ENCODE peak calls at places on chromosome 21, in ten cellular contexts. X is fibroblast of mammary gland, F is IMR-90, V is kidney, I is dorsolateral prefrontal cortex, W is colonic mucosa, P is left ventricle myocardium inferior, L is testis, K is BE2C, E is PC-9. S is an unnamed sample.
A peak's percentile ranks its signal among the peaks of the same experiment; 100 is the strongest.

GRCh38 chr21:26412831-26413329 is 160.2 kb downstream of the CYYR1 start:
- DNase-seq in X (no peak), F (no peak), V (no peak), I (no peak), W (no peak), P (no peak), L (no peak), K (no peak), E (no peak), S (no peak)

GRCh38 chr21:33441489-33442477 is 38.0 kb downstream of the TMEM50B start:
- DNase-seq in X (peak; percentile 83), F (peak; percentile 94), V (no peak), I (no peak), W (peak; percentile 67), P (peak; percentile 47), L (no peak), K (peak; percentile 44), E (peak; percentile 22), S (no peak)

GRCh38 chr21:20996421-20997307 is 1.5 kb upstream of the NCAM2 start:
- DNase-seq in X (no peak), F (peak; percentile 16), V (no peak), I (no peak), W (no peak), P (no peak), L (no peak), K (no peak), E (no peak), S (no peak)

GRCh38 chr21:38751379-38752050 is 54.2 kb upstream of the ETS2 start:
- DNase-seq in X (no peak), F (no peak), V (peak; percentile 87), I (no peak), W (no peak), P (peak; percentile 43), L (peak; percentile 89), K (no peak), E (no peak), S (no peak)

GRCh38 chr21:28633803-28634572 is 358.7 kb downstream of the LTN1 start:
- DNase-seq in X (peak; percentile 97), F (peak; percentile 95), V (no peak), I (no peak), W (no peak), P (peak; percentile 29), L (no peak), K (no peak), E (no peak), S (no peak)

GRCh38 chr21:37455504-37455911 is 88.9 kb downstream of the DYRK1A start:
- DNase-seq in X (no peak), F (peak; percentile 24), V (no peak), I (no peak), W (no peak), P (no peak), L (no peak), K (peak; percentile 34), E (no peak), S (no peak)

GRCh38 chr21:44916965-44917364 is 3.7 kb downstream of the ITGB2 start:
- DNase-seq in X (no peak), F (no peak), V (peak; percentile 54), I (no peak), W (no peak), P (no peak), L (no peak), K (no peak), E (no peak), S (no peak)

GRCh38 chr21:31566611-31567010 is 92.9 kb upstream of the SOD1 start:
- DNase-seq in X (no peak), F (no peak), V (no peak), I (no peak), W (no peak), P (no peak), L (no peak), K (no peak), E (no peak), S (no peak)

GRCh38 chr21:31316488-31317169 is 27.4 kb downstream of the TIAM1 start:
- DNase-seq in X (peak; percentile 39), F (peak; percentile 52), V (no peak), I (no peak), W (no peak), P (no peak), L (no peak), K (no peak), E (peak; percentile 42), S (no peak)

GRCh38 chr21:33396966-33397365 is 6.2 kb upstream of the IFNGR2 start:
- DNase-seq in X (peak; percentile 88), F (peak; percentile 82), V (peak; percentile 60), I (no peak), W (no peak), P (peak; percentile 50), L (no peak), K (no peak), E (no peak), S (peak; percentile 88)

GRCh38 chr21:37855568-37856391 is 60.5 kb downstream of the KCNJ6 start:
- DNase-seq in X (peak; percentile 45), F (peak; percentile 89), V (no peak), I (no peak), W (no peak), P (no peak), L (no peak), K (no peak), E (no peak), S (no peak)

GRCh38 chr21:38631171-38631570 is 132.9 kb upstream of the ERG start:
- DNase-seq in X (peak; percentile 54), F (no peak), V (no peak), I (no peak), W (no peak), P (no peak), L (no peak), K (no peak), E (no peak), S (no peak)

GRCh38 chr21:41768371-41769042 is 1.7 kb upstream of the RIPK4 start:
- DNase-seq in X (peak; percentile 79), F (peak; percentile 85), V (peak; percentile 76), I (peak; percentile 39), W (peak; percentile 91), P (no peak), L (no peak), K (no peak), E (peak; percentile 28), S (peak; percentile 46)
- TF ChIP-seq CTCF in X (peak; percentile 28), F (peak; percentile 51), V (peak; percentile 19), I (no peak), W (no peak), P (no peak), L (no peak), K (peak; percentile 21), E (no peak), S (peak; percentile 68)

GRCh38 chr21:15061284-15061683 is 3.5 kb downstream of the NRIP1 start:
- DNase-seq in X (no peak), F (no peak), V (no peak), I (no peak), W (no peak), P (no peak), L (no peak), K (no peak), E (no peak), S (no peak)

GRCh38 chr21:15063081-15063820 is 1.5 kb downstream of the NRIP1 start:
- DNase-seq in X (no peak), F (peak; percentile 18), V (no peak), I (no peak), W (peak; percentile 37), P (no peak), L (peak; percentile 34), K (peak; percentile 14), E (peak; percentile 3), S (no peak)

GRCh38 chr21:15061747-15062146 is 3.1 kb downstream of the NRIP1 start:
- DNase-seq in X (no peak), F (no peak), V (no peak), I (no peak), W (no peak), P (no peak), L (no peak), K (no peak), E (no peak), S (no peak)

GRCh38 chr21:15063821-15064575 is 802 bp downstream of the NRIP1 start:
- DNase-seq in X (no peak), F (no peak), V (peak; percentile 89), I (peak; percentile 57), W (peak; percentile 42), P (peak; percentile 68), L (peak; percentile 48), K (peak; percentile 62), E (peak; percentile 20), S (no peak)

DNA sequence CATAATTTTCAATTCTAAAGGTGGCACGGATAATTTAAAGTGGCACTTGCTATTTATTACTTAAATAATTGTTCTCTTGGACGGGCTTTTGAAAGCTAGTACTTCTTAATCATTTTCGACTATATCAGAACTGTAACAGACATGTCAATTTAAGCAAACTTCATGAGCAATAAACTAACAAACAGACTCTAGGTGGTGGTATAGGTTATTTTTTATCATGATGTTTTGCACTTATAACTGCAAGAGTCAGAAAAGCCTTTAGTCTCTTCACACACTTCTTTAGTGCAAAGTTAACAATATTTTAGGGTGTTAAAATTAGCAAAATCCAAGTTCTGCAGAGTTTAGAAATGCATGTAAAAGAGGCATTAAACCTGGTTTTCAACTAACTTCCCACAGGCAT is 2.2 kb downstream of the NRIP1 start:
- DNase-seq in X (peak; percentile 62), F (no peak), V (no peak), I (no peak), W (no peak), P (no peak), L (no peak), K (no peak), E (no peak), S (no peak)
- H3K4me3 ChIP-seq in X (peak overlapping the region; percentile 87), F (peak overlapping the region; percentile 99), V (peak overlapping the region; percentile 82), I (peak overlapping the region; percentile 87), W (peak overlapping the region; percentile 81), P (peak overlapping the region; percentile 95), L (peak overlapping the region; percentile 97), K (peak overlapping the region; percentile 78), E (peak overlapping the region; percentile 86), S (peak overlapping the region; percentile 99)

DNA sequence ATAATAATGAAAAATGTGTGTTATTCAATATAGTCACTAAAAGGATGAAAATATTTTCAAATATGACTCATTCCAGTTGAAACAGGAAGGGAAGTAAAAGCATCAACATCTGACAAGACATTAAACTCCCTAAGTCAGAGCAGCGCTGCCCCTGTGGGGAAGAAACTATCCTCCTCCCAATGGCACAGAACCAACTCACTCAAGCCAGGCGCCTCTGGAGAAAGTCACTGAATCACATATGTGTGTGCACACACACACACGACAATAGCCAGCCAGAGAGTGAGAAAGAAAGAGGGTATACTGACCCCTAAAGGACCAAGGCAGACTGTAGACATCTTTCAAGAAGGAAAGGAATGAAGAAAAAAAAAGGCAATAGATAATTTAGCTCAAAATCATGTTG is 126.9 kb downstream of the SETD4 start:
- DNase-seq in X (peak; percentile 96), F (peak; percentile 86), V (peak; percentile 84), I (no peak), W (no peak), P (peak; percentile 43), L (peak; percentile 54), K (no peak), E (peak; percentile 26), S (peak; percentile 22)
- TF ChIP-seq CTCF in X (peak; percentile 53), F (peak; percentile 44), V (no peak), I (no peak), W (no peak), P (peak; percentile 19), L (no peak), K (no peak), E (no peak), S (peak; percentile 47)

DNA sequence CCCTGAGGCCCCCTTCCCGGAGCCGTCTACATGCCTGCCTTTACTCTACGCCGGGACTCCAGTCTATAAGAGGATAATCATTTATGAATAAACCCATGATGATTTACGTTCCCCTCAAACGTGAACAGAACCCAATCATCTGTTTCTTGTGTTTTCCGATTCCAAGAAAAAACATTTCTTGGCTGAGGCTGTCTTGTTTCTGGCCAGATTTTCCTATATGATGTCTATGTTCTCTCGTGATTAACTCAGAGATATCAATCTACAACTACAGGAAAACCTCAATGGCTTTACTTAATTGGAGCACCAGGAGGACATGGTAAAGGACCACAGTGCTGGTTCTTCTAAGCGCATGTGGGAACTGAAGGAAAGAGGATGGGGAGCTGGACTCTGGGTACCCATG is 22.3 kb downstream of the RCAN1 start:
- DNase-seq in X (no peak), F (no peak), V (no peak), I (no peak), W (no peak), P (no peak), L (no peak), K (no peak), E (no peak), S (no peak)
- H3K4me3 ChIP-seq in X (no peak overlapping the region), F (no peak overlapping the region), V (peak overlapping the region; percentile 28), I (peak overlapping the region; percentile 4), W (no peak overlapping the region), P (peak overlapping the region; percentile 37), L (no peak overlapping the region), K (no peak overlapping the region), E (no peak overlapping the region), S (peak overlapping the region; percentile 18)

S was measured in retinal pigment epithelial cell.